ENCODE peak calls at places on chromosome 9, in six cellular contexts. T is activated CD4-positive, alpha-beta T cell treated with anti-CD3 and anti-CD28 coated beads, Interleukin-2, amount 50 U/mL, for 4 hours; F is RWPE1; L is activated naive CD4-positive, alpha-beta T cell; C is H9; U is fibroblast of pulmonary artery. J is an unnamed sample.

GRCh38 chr9:125805057-125805456 is 57.9 kb downstream of the PBX3 start:
- DNase-seq in T (no peak), F (no peak), L (no peak), C (no peak), U (peak), J (no peak)

GRCh38 chr9:124797343-124798103 is 20.6 kb downstream of the OLFML2A start:
- DNase-seq in T (no peak), F (no peak), L (no peak), C (no peak), U (peak), J (no peak)

GRCh38 chr9:15137658-15138356 is 169.2 kb downstream of the TTC39B start:
- DNase-seq in T (no peak), F (no peak), L (no peak), C (peak), U (no peak), J (no peak)

GRCh38 chr9:26329974-26330373 is 562.6 kb downstream of the CAAP1 start:
- DNase-seq in T (no peak), F (no peak), L (no peak), C (no peak), U (no peak), J (no peak)

GRCh38 chr9:23851024-23851629 is 25.1 kb upstream of the ELAVL2 start:
- DNase-seq in T (no peak), F (peak), L (no peak), C (peak), U (no peak), J (peak)

GRCh38 chr9:71685394-71685793 is 82.9 kb downstream of the CEMIP2 start:
- DNase-seq in T (no peak), F (no peak), L (no peak), C (no peak), U (no peak), J (peak)

GRCh38 chr9:129609486-129610192 is 11.3 kb downstream of the C9orf50 start:
- DNase-seq in T (peak), F (no peak), L (peak), C (no peak), U (peak), J (peak)

GRCh38 chr9:28207657-28208056 is 634.4 kb upstream of the C9orf72 start:
- DNase-seq in T (no peak), F (no peak), L (no peak), C (no peak), U (no peak), J (no peak)

J was measured in bronchial epithelial cell.